ENCODE peak calls at places on chromosomes 2 and 18, in six cellular contexts. A is upper lobe of right lung, J is stomach, W is Calu3, U is dorsolateral prefrontal cortex, C is thoracic aorta. K is an unnamed sample.

GRCh38 chr18:37565138-37565984 is at the start of gene CELF4:
- DNase-seq in U (no peak), J (no peak), C (no peak), W (no peak), A (peak; percentile 64), K (no peak)

GRCh38 chr18:63586431-63586830 is 712 bp upstream of the SERPINB13 start:
- DNase-seq in W (no peak), J (no peak), C (no peak), U (no peak), A (no peak), K (no peak)

GRCh38 chr2:54000524-54000923 is 29.7 kb upstream of the PSME4 start:
- DNase-seq in A (no peak), U (no peak), C (no peak), W (no peak), J (no peak), K (no peak)

GRCh38 chr2:194166818-194167217 is 1490.2 kb upstream of the SLC39A10 start:
- DNase-seq in U (no peak), J (no peak), A (no peak), C (no peak), W (peak; percentile 23), K (no peak)

GRCh38 chr2:66729391-66729790 is 294.5 kb downstream of the MEIS1 start:
- DNase-seq in U (no peak), C (no peak), J (no peak), W (no peak), A (no peak), K (no peak)

GRCh38 chr18:74498712-74499629 is 2.8 kb downstream of the CNDP2 start:
- DNase-seq in C (no peak), A (peak; percentile 90), W (peak; percentile 35), U (peak; percentile 53), J (peak; percentile 72), K (peak; percentile 84)

GRCh38 chr2:188599140-188599539 is 307.5 kb downstream of the GULP1 start:
- DNase-seq in U (no peak), A (no peak), J (no peak), C (no peak), W (no peak), K (no peak)

GRCh38 chr2:61763605-61764034 is 90.2 kb downstream of the FAM161A start:
- DNase-seq in J (peak; percentile 79), A (peak; percentile 90), C (no peak), W (peak; percentile 73), U (peak; percentile 55), K (peak; percentile 47)

GRCh38 chr2:109450574-109451265 is 163.0 kb downstream of the SEPTIN10 start:
- DNase-seq in J (no peak), W (no peak), C (no peak), U (no peak), A (peak; percentile 44), K (peak; percentile 26)

GRCh38 chr2:39913648-39914456 is 134.8 kb upstream of the THUMPD2 start:
- DNase-seq in A (no peak), C (no peak), U (no peak), W (peak; percentile 28), J (no peak), K (no peak)

GRCh38 chr2:203859030-203859854 is 8.3 kb upstream of the CTLA4 start:
- DNase-seq in A (no peak), U (no peak), C (no peak), W (no peak), J (no peak), K (no peak)

GRCh38 chr2:241268716-241269445 is 46.6 kb downstream of the HDLBP start:
- DNase-seq in J (no peak), W (no peak), U (no peak), C (no peak), A (no peak), K (no peak)

GRCh38 chr2:241269707-241270520 is 45.6 kb downstream of the HDLBP start:
- DNase-seq in J (peak; percentile 38), W (no peak), A (peak; percentile 74), C (no peak), U (no peak), K (no peak)

GRCh38 chr2:241268306-241268705 is 47.2 kb downstream of the HDLBP start:
- DNase-seq in U (no peak), C (no peak), J (no peak), A (no peak), W (no peak), K (no peak)

GRCh38 chr2:241265506-241265905 is 50.0 kb downstream of the HDLBP start:
- DNase-seq in A (no peak), W (no peak), C (no peak), U (no peak), J (no peak), K (no peak)

GRCh38 chr2:241267249-241268067 is 48.0 kb downstream of the HDLBP start:
- DNase-seq in C (no peak), W (no peak), J (no peak), U (no peak), A (no peak), K (no peak)
- TF ChIP-seq CTCF in C (no peak), W (no peak), J (no peak), U (no peak), A (no peak), K (no peak)

DNA sequence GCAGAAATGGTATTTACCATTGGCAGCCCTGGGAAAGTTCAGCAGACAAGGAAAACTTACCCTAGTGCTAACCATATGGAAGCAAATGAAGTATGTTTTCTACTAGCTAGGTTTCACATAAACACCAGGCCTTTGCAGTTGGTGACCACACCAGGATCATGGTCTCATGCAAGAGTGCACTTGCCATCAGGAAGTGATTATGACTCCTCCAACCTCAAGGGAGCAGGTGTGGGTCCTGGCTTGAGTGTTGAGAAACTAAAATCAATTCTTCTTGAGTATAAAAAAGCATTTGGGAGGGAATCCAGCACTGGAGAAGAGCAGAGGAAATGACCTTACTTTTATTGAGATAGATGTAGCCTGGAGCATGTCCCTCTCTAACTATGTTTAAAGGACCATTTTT is 56.8 kb upstream of the SPAG16 start:
- DNase-seq in J (no peak), C (no peak), A (no peak), W (no peak), U (no peak), K (no peak)
- TF ChIP-seq CTCF in J (no peak), C (no peak), A (no peak), W (no peak), U (no peak), K (no peak)

GRCh38 chr2:28326469-28326805 is 66.2 kb upstream of the FOSL2 start:
- DNase-seq in W (no peak), C (no peak), J (no peak), U (no peak), A (no peak), K (no peak)

GRCh38 chr2:28326873-28327495 is 65.7 kb upstream of the FOSL2 start:
- DNase-seq in J (no peak), W (no peak), U (no peak), A (no peak), C (no peak), K (no peak)

GRCh38 chr2:28327596-28327962 is 65.1 kb upstream of the FOSL2 start:
- DNase-seq in W (no peak), C (no peak), U (no peak), J (no peak), A (no peak), K (no peak)

GRCh38 chr2:28325173-28325566 is 67.5 kb upstream of the FOSL2 start:
- DNase-seq in C (no peak), J (no peak), W (no peak), U (no peak), A (no peak), K (no peak)

GRCh38 chr2:28325567-28326468 is 66.8 kb upstream of the FOSL2 start:
- DNase-seq in U (no peak), C (no peak), A (no peak), W (peak; percentile 68), J (no peak), K (peak; percentile 72)
- TF ChIP-seq CTCF in U (no peak), C (no peak), A (no peak), W (no peak), J (no peak), K (no peak)

GRCh38 chr18:36188912-36189311 is 1.6 kb downstream of the MOCOS start:
- DNase-seq in C (no peak), U (no peak), J (no peak), W (peak; percentile 12), A (no peak), K (no peak)

GRCh38 chr18:36187826-36188721 is 777 bp downstream of the MOCOS start:
- DNase-seq in W (peak; percentile 70), A (peak; percentile 70), J (peak; percentile 30), C (no peak), U (no peak), K (no peak)

GRCh38 chr18:36186461-36187137 is 698 bp upstream of the MOCOS start:
- DNase-seq in U (no peak), A (peak; percentile 88), J (peak; percentile 40), W (peak; percentile 59), C (no peak), K (no peak)

GRCh38 chr18:36185901-36186460 is 1.3 kb upstream of the MOCOS start:
- DNase-seq in A (no peak), J (no peak), C (no peak), U (no peak), W (no peak), K (no peak)

DNA sequence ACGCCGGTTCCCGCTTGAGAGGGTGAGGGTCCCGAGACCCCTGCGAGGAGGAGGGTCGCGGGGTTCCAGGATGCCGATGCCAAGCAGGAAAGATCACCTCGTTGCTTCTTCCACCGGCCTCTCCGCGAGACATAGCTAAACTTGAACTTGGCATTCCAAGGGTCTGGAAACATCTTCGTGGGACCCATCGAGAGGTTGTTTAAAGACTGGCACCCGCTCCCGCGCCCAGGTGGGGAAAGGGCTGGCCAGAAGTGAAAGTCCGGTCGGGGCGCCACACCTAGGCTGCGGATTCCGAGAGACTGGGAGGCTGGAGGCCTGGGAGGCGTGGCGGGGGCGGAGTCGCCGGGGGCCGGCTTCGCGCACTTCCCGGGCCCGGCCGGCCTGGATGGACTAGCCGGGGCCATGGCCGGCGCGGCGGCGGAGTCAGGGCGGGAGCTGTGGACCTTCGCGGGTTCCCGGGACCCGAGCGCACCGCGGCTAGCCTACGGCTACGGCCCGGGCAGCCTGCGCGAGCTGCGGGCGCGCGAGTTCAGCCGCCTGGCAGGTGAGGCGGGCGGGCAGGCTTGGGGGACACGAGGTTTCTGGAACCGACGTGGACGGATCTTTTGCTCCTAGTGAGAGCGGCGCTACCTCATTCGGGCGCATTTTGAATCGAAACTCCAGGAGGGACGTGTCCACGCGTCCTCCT is at the start of gene MOCOS:
- DNase-seq in U (peak; percentile 35), C (no peak), W (peak; percentile 95), A (peak; percentile 94), J (peak; percentile 89), K (no peak)
- TF ChIP-seq CTCF in U (no peak), C (no peak), W (no peak), A (no peak), J (no peak), K (no peak)

K was measured in CD14-positive monocyte.